ENCODE peak calls at places on chromosome 21, in eight cellular contexts. One of them, this sample, is unnamed.

GRCh38 chr21:15517394-15517793 is 212.4 kb upstream of the USP25 start:
- DNase-seq in Daoy: no peak
- DNase-seq in EL: no peak
- DNase-seq in T-helper 1 cell: no peak
- DNase-seq in B cell: no peak
- DNase-seq in stimulated activated CD8-positive, alpha-beta memory T cell treated with anti-CD3 and anti-CD28 coated beads, Interleukin-4, amount 100 ng/mL, for 1 hour: no peak
- DNase-seq in RCC 7860: no peak
- DNase-seq in left ventricle myocardium inferior: no peak
- DNase-seq in this sample: no peak

GRCh38 chr21:45831991-45832740 is 149.4 kb upstream of the COL6A1 start:
- DNase-seq in left ventricle myocardium inferior: no peak
- DNase-seq in RCC 7860: no peak
- DNase-seq in T-helper 1 cell: no peak
- DNase-seq in Daoy: no peak
- DNase-seq in B cell: no peak
- DNase-seq in stimulated activated CD8-positive, alpha-beta memory T cell treated with anti-CD3 and anti-CD28 coated beads, Interleukin-4, amount 100 ng/mL, for 1 hour: no peak
- DNase-seq in EL: peak
- DNase-seq in this sample: peak

GRCh38 chr21:27741736-27742135 is 774.8 kb upstream of the ADAMTS5 start:
- DNase-seq in left ventricle myocardium inferior: no peak
- DNase-seq in RCC 7860: no peak
- DNase-seq in T-helper 1 cell: no peak
- DNase-seq in B cell: no peak
- DNase-seq in EL: no peak
- DNase-seq in stimulated activated CD8-positive, alpha-beta memory T cell treated with anti-CD3 and anti-CD28 coated beads, Interleukin-4, amount 100 ng/mL, for 1 hour: no peak
- DNase-seq in Daoy: no peak
- DNase-seq in this sample: no peak

GRCh38 chr21:17293194-17293593 is 219.6 kb upstream of the CXADR start:
- DNase-seq in B cell: no peak
- DNase-seq in EL: no peak
- DNase-seq in left ventricle myocardium inferior: no peak
- DNase-seq in Daoy: no peak
- DNase-seq in RCC 7860: no peak
- DNase-seq in T-helper 1 cell: no peak
- DNase-seq in stimulated activated CD8-positive, alpha-beta memory T cell treated with anti-CD3 and anti-CD28 coated beads, Interleukin-4, amount 100 ng/mL, for 1 hour: no peak
- DNase-seq in this sample: no peak

GRCh38 chr21:33931799-33932390 is 16.3 kb upstream of the ATP5PO start:
- DNase-seq in Daoy: peak
- DNase-seq in T-helper 1 cell: peak
- DNase-seq in EL: peak
- DNase-seq in stimulated activated CD8-positive, alpha-beta memory T cell treated with anti-CD3 and anti-CD28 coated beads, Interleukin-4, amount 100 ng/mL, for 1 hour: no peak
- DNase-seq in RCC 7860: no peak
- DNase-seq in left ventricle myocardium inferior: no peak
- DNase-seq in B cell: no peak
- DNase-seq in this sample: peak

GRCh38 chr21:29217818-29218252 is 80.9 kb upstream of the BACH1 start:
- DNase-seq in RCC 7860: peak
- DNase-seq in stimulated activated CD8-positive, alpha-beta memory T cell treated with anti-CD3 and anti-CD28 coated beads, Interleukin-4, amount 100 ng/mL, for 1 hour: no peak
- DNase-seq in T-helper 1 cell: no peak
- DNase-seq in B cell: no peak
- DNase-seq in left ventricle myocardium inferior: no peak
- DNase-seq in Daoy: peak
- DNase-seq in EL: peak
- DNase-seq in this sample: peak

GRCh38 chr21:29660047-29660720 is 279.6 kb downstream of the GRIK1 start:
- DNase-seq in stimulated activated CD8-positive, alpha-beta memory T cell treated with anti-CD3 and anti-CD28 coated beads, Interleukin-4, amount 100 ng/mL, for 1 hour: no peak
- DNase-seq in EL: no peak
- DNase-seq in T-helper 1 cell: no peak
- DNase-seq in Daoy: no peak
- DNase-seq in left ventricle myocardium inferior: no peak
- DNase-seq in B cell: no peak
- DNase-seq in RCC 7860: no peak
- DNase-seq in this sample: no peak

GRCh38 chr21:42146251-42146805 is 72.6 kb upstream of the ABCG1 start:
- DNase-seq in stimulated activated CD8-positive, alpha-beta memory T cell treated with anti-CD3 and anti-CD28 coated beads, Interleukin-4, amount 100 ng/mL, for 1 hour: no peak
- DNase-seq in T-helper 1 cell: no peak
- DNase-seq in left ventricle myocardium inferior: no peak
- DNase-seq in B cell: no peak
- DNase-seq in Daoy: no peak
- DNase-seq in RCC 7860: no peak
- DNase-seq in EL: no peak
- DNase-seq in this sample: no peak

GRCh38 chr21:32463367-32463766 is 50.9 kb downstream of the EVA1C start:
- DNase-seq in Daoy: peak
- DNase-seq in RCC 7860: no peak
- DNase-seq in EL: peak
- DNase-seq in B cell: no peak
- DNase-seq in stimulated activated CD8-positive, alpha-beta memory T cell treated with anti-CD3 and anti-CD28 coated beads, Interleukin-4, amount 100 ng/mL, for 1 hour: no peak
- DNase-seq in left ventricle myocardium inferior: no peak
- DNase-seq in T-helper 1 cell: no peak
- DNase-seq in this sample: peak

GRCh38 chr21:24224411-24224810 is 1382.9 kb downstream of the MRPL39 start:
- DNase-seq in T-helper 1 cell: no peak
- DNase-seq in left ventricle myocardium inferior: no peak
- DNase-seq in stimulated activated CD8-positive, alpha-beta memory T cell treated with anti-CD3 and anti-CD28 coated beads, Interleukin-4, amount 100 ng/mL, for 1 hour: no peak
- DNase-seq in Daoy: no peak
- DNase-seq in EL: no peak
- DNase-seq in RCC 7860: no peak
- DNase-seq in B cell: no peak
- DNase-seq in this sample: no peak

GRCh38 chr21:29072873-29073221 is 601 bp downstream of the CCT8 start:
- DNase-seq in Daoy: peak
- DNase-seq in left ventricle myocardium inferior: no peak
- DNase-seq in B cell: no peak
- DNase-seq in T-helper 1 cell: no peak
- DNase-seq in RCC 7860: no peak
- DNase-seq in EL: peak
- DNase-seq in stimulated activated CD8-positive, alpha-beta memory T cell treated with anti-CD3 and anti-CD28 coated beads, Interleukin-4, amount 100 ng/mL, for 1 hour: no peak
- DNase-seq in this sample: peak

This sample was measured in lung microvascular endothelial cell.